ENCODE peak calls at places on chromosomes 11 and 22, in four cellular contexts. One of them, this sample, is unnamed.

GRCh38 chr11:68056317-68057285 is 17.8 kb downstream of the TCIRG1 start:
- DNase-seq in GM12878: no peak
- DNase-seq in HepG2: peak
- DNase-seq in Panc1: no peak
- DNase-seq in this sample: no peak

GRCh38 chr11:135075740-135076139 is 663.7 kb upstream of the B3GAT1 start:
- DNase-seq in GM12878: no peak
- DNase-seq in Panc1: no peak
- DNase-seq in HepG2: peak
- DNase-seq in this sample: peak

GRCh38 chr22:30016596-30016995 is 63.7 kb upstream of the HORMAD2 start:
- DNase-seq in HepG2: no peak
- DNase-seq in Panc1: no peak
- DNase-seq in GM12878: no peak
- DNase-seq in this sample: no peak

GRCh38 chr11:30960387-30960992 is 374.3 kb upstream of the MPPED2 start:
- DNase-seq in Panc1: peak
- DNase-seq in GM12878: no peak
- DNase-seq in HepG2: peak
- DNase-seq in this sample: no peak

GRCh38 chr11:115820026-115820425 is 315.8 kb upstream of the CADM1 start:
- DNase-seq in Panc1: no peak
- DNase-seq in GM12878: no peak
- DNase-seq in HepG2: no peak
- DNase-seq in this sample: no peak

GRCh38 chr11:46655631-46656030 is 38.3 kb downstream of the ATG13 start:
- DNase-seq in Panc1: no peak
- DNase-seq in HepG2: no peak
- DNase-seq in GM12878: no peak
- DNase-seq in this sample: no peak

GRCh38 chr11:46290598-46291309 is 13.3 kb downstream of the CREB3L1 start:
- DNase-seq in GM12878: no peak
- DNase-seq in Panc1: no peak
- DNase-seq in HepG2: no peak
- DNase-seq in this sample: no peak

GRCh38 chr22:36954251-36955014 is 41.0 kb downstream of the CSF2RB start:
- DNase-seq in HepG2: no peak
- DNase-seq in GM12878: no peak
- DNase-seq in Panc1: no peak
- DNase-seq in this sample: no peak

GRCh38 chr22:26318975-26319374 is 110.1 kb upstream of the ASPHD2 start:
- DNase-seq in Panc1: no peak
- DNase-seq in GM12878: no peak
- DNase-seq in HepG2: peak
- DNase-seq in this sample: no peak

GRCh38 chr11:132456735-132457328 is 1075.5 kb downstream of the OPCML start:
- DNase-seq in HepG2: no peak
- DNase-seq in GM12878: no peak
- DNase-seq in Panc1: no peak
- DNase-seq in this sample: no peak

GRCh38 chr11:117183724-117184349 is 5.3 kb downstream of the SIDT2 start:
- DNase-seq in Panc1: no peak
- DNase-seq in HepG2: no peak
- DNase-seq in GM12878: no peak
- DNase-seq in this sample: no peak

GRCh38 chr11:85884581-85885021 is 29.4 kb downstream of the CCDC83 start:
- DNase-seq in HepG2: no peak
- DNase-seq in Panc1: no peak
- DNase-seq in GM12878: no peak
- DNase-seq in this sample: no peak

GRCh38 chr22:41260871-41261270 is 20.1 kb upstream of the CHADL start:
- DNase-seq in HepG2: no peak
- DNase-seq in Panc1: no peak
- DNase-seq in GM12878: no peak
- DNase-seq in this sample: no peak

GRCh38 chr11:36326524-36327419 is 30.7 kb downstream of the PRR5L start:
- DNase-seq in HepG2: no peak
- DNase-seq in Panc1: no peak
- DNase-seq in GM12878: no peak
- DNase-seq in this sample: no peak

GRCh38 chr11:21615871-21616270 is 577.0 kb upstream of the ANO5 start:
- DNase-seq in GM12878: no peak
- DNase-seq in Panc1: no peak
- DNase-seq in HepG2: no peak
- DNase-seq in this sample: no peak

GRCh38 chr11:67584205-67584880 is 731 bp downstream of the GSTP1 start:
- DNase-seq in HepG2: no peak
- DNase-seq in Panc1: no peak
- DNase-seq in GM12878: no peak
- DNase-seq in this sample: peak

GRCh38 chr11:65479184-65480145 is 19.4 kb upstream of the MALAT1 start:
- DNase-seq in HepG2: no peak
- DNase-seq in GM12878: no peak
- DNase-seq in Panc1: no peak
- DNase-seq in this sample: no peak

GRCh38 chr11:10504490-10504889 is 36.5 kb downstream of the RNF141 start:
- DNase-seq in HepG2: no peak
- DNase-seq in Panc1: no peak
- DNase-seq in GM12878: no peak
- DNase-seq in this sample: no peak

GRCh38 chr11:84855846-84856245 is 771.3 kb downstream of the DLG2 start:
- DNase-seq in GM12878: no peak
- DNase-seq in Panc1: no peak
- DNase-seq in HepG2: no peak
- DNase-seq in this sample: no peak

GRCh38 chr11:124745835-124746620 is 6.0 kb downstream of the VSIG2 start:
- DNase-seq in HepG2: no peak
- DNase-seq in Panc1: no peak
- DNase-seq in GM12878: no peak
- DNase-seq in this sample: peak

GRCh38 chr11:44886765-44887164 is 63.9 kb downstream of the TP53I11 start:
- DNase-seq in HepG2: no peak
- DNase-seq in Panc1: no peak
- DNase-seq in GM12878: no peak
- DNase-seq in this sample: no peak

DNA sequence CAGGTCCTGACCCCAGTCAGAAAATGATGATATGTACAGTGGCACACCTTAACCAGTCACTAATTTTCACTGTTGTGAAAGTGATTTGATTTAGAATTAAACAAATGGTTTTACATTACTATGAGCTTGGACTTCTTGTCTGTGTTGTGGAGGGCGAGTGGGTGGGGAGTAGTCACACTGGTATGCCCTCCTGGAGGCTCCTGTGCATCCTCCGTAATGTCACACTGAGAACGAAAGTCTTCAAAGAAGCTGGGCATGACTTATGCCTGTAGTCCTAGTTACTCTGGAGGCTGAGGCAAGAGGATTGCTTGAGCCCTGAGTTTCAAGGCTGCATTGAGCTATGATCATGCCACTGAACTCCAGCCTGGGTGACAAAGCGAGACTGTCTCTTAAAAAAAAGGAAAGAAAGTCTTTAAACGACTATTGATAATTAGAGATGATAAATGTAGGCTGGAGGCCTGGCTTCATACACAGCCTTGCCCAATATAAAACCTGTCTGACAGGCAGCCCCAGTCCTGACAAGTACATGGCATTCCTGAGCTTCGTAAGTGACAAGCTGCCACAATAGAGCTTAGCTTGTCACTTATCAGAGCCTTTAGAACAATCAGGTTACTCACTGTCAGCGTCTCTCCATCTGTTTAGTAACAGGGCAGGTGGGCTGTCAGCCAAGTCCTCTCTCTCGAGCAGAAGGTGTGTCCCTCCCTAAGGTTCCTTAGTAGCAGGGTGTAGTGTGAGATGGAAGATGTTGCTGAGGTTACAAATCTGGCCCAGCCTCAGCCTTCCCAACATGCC is 5.0 kb upstream of the LIMK2 start:
- DNase-seq in Panc1: no peak
- DNase-seq in GM12878: no peak
- DNase-seq in HepG2: no peak
- DNase-seq in this sample: no peak
- TF ChIP-seq REST in Panc1: no peak
- TF ChIP-seq REST in GM12878: no peak
- TF ChIP-seq REST in HepG2: no peak
- TF ChIP-seq REST in this sample: no peak

DNA sequence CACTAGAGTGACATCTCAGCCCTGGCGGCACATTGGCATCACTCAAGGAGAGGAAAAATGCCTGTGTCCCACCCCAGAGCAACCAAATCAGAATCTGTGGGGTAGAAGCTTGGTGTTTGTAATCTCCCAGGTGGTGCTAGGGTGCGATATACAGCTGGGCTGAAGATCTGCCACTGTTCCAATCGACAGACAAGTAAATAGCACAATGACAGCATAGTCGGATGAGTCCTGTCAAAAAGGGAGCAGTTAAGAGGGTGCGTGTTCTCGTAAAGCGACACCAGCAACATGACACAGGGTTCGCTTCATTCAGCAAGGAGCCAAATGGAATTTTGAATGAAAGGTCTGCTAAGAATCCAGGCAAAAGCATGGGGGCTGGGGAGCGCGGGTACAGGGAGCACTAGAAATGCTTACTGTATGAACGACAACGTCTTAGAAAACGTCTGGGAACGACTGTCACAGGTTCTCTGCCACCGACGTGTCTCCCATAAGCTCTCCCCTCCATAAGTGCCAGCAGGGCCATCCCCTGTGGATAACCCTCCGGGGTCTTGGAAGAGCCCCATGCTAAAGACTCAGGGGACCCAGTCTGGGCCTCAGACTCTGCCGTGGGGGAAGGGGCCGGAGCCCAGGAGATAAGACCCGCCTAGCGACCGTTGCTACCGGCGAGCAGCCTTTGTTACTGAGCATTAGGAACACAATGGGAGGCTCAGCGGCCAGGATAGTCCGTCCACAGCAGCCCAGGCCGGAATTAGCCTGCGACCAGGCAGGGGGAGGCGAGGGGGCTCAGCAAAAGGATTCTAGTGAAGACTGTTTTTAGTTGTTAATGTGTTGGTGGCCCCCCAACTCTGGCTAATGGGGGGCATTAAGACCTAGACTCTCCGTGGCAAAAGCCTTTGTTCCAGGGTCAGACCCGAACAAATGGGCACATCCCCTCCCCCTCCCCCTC is 20.8 kb downstream of the ADA2 start:
- DNase-seq in Panc1: no peak
- DNase-seq in GM12878: no peak
- DNase-seq in HepG2: no peak
- DNase-seq in this sample: no peak
- H3K27ac ChIP-seq in Panc1: no peak
- H3K27ac ChIP-seq in GM12878: no peak
- H3K27ac ChIP-seq in HepG2: no peak
- H3K27ac ChIP-seq in this sample: no peak

GRCh38 chr11:82901165-82901938 is at the start of gene DDIAS:
- DNase-seq in Panc1: peak
- DNase-seq in HepG2: peak
- DNase-seq in GM12878: peak
- DNase-seq in this sample: peak
- TF ChIP-seq REST in Panc1: no peak
- TF ChIP-seq REST in HepG2: peak
- TF ChIP-seq REST in GM12878: no peak
- TF ChIP-seq REST in this sample: no peak

GRCh38 chr22:50200333-50201190 is at the start of gene SELENOO:
- DNase-seq in HepG2: peak
- DNase-seq in Panc1: no peak
- DNase-seq in GM12878: no peak
- DNase-seq in this sample: peak
- H3K27ac ChIP-seq in HepG2: peak
- H3K27ac ChIP-seq in Panc1: peak
- H3K27ac ChIP-seq in GM12878: peak
- H3K27ac ChIP-seq in this sample: peak

DNA sequence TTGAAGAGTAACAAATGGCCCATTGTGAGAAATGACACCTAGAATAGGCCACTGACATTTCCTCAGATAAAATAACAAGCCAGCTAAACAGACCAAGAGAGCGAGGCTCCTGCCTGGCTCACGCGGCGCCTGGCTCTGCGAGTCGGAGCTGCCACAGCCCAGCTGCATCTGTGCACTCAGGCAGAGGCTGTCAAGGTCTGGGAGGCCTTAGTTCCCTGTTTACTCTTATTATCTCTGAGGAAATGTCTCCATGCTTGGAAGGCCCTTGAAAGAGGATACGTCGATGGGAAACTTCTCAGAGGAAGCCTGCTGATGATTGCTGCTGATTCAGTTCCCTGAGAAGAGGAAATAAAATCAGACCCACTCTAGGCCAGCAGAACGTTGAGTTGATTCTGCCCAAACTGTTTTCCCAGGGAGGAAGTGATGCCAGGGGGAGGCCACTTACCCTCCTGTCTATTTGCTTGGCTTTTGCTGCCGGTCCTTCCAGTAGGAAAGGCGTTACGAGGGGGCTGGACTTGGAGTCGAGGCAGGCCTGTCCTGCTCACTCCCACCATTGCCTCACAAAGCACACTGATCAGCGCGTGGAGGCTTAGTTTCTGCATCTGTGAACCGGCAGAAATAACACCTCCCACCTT is 208.8 kb downstream of the TBC1D22A start:
- DNase-seq in HepG2: no peak
- DNase-seq in GM12878: no peak
- DNase-seq in Panc1: no peak
- DNase-seq in this sample: no peak
- TF ChIP-seq REST in HepG2: no peak
- TF ChIP-seq REST in GM12878: no peak
- TF ChIP-seq REST in Panc1: no peak
- TF ChIP-seq REST in this sample: no peak

DNA sequence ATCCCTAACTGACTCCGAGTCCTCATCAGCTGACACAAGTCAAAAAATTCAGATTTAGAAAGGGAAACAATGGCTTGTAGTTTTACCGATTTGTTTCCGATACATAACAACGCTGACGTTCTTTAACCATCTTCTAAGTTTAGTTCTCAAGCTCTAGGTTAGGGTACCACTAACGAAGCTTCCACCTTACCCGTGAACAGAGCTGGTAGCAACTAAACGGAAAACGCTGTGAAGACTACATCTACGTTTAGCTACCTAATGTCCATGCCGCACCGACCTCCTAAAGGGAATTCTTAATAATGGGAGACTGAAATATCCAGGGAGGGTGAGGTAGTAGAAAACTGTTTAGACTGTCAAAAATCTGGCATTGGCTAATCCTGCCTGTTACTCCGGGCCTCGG is 1.0 kb downstream of the NUP98 start:
- DNase-seq in GM12878: no peak
- DNase-seq in HepG2: no peak
- DNase-seq in Panc1: no peak
- DNase-seq in this sample: no peak
- H3K27ac ChIP-seq in GM12878: peak
- H3K27ac ChIP-seq in HepG2: peak
- H3K27ac ChIP-seq in Panc1: peak
- H3K27ac ChIP-seq in this sample: peak

DNA sequence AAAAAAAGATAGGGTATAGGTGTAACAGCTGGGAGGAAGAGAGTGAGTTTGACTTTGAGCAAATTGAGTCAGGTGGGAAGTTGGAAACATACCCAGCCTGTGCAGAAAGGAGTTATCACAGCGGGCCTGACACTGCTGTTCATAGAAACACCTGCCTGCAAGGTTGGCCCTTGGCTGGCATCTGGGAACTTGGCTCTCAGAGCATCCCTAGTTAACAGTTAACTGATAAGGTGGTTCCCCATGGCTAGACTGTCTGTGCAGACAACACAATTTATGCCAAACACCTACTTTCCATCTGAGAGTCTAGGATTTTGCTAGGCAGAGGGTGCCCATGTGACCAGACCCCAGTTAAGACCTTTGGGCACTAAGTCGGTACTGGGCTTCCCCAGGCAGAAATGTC is 31.4 kb downstream of the ADAMTS8 start:
- DNase-seq in Panc1: no peak
- DNase-seq in GM12878: no peak
- DNase-seq in HepG2: no peak
- DNase-seq in this sample: no peak
- TF ChIP-seq REST in Panc1: no peak
- TF ChIP-seq REST in GM12878: no peak
- TF ChIP-seq REST in HepG2: no peak
- TF ChIP-seq REST in this sample: no peak

This sample was measured in HL-60.